ENCODE peak calls at places on chromosome 20, in seven cellular contexts. One of them, this sample, is unnamed.

GRCh38 chr20:42852691-42853090 is 337.0 kb downstream of the PTPRT start:
- DNase-seq in effector CD4-positive, alpha-beta T cell: no peak
- DNase-seq in left ventricle myocardium inferior: no peak
- DNase-seq in cardiac muscle cell: no peak
- DNase-seq in mucosa of descending colon: no peak
- DNase-seq in dermis blood vessel endothelial cell: no peak
- DNase-seq in nephron progenitor cell: no peak
- DNase-seq in this sample: no peak

GRCh38 chr20:40279390-40279789 is 409.6 kb downstream of the MAFB start:
- DNase-seq in effector CD4-positive, alpha-beta T cell: no peak
- DNase-seq in left ventricle myocardium inferior: no peak
- DNase-seq in cardiac muscle cell: no peak
- DNase-seq in mucosa of descending colon: no peak
- DNase-seq in dermis blood vessel endothelial cell: peak
- DNase-seq in nephron progenitor cell: no peak
- DNase-seq in this sample: no peak

GRCh38 chr20:2624190-2624589 is 28.2 kb upstream of the NOP56 start:
- DNase-seq in effector CD4-positive, alpha-beta T cell: no peak
- DNase-seq in left ventricle myocardium inferior: peak
- DNase-seq in cardiac muscle cell: no peak
- DNase-seq in mucosa of descending colon: no peak
- DNase-seq in dermis blood vessel endothelial cell: no peak
- DNase-seq in nephron progenitor cell: no peak
- DNase-seq in this sample: no peak

GRCh38 chr20:1186367-1186991 is 1.7 kb upstream of the TMEM74B start:
- DNase-seq in effector CD4-positive, alpha-beta T cell: no peak
- DNase-seq in left ventricle myocardium inferior: no peak
- DNase-seq in cardiac muscle cell: no peak
- DNase-seq in mucosa of descending colon: no peak
- DNase-seq in dermis blood vessel endothelial cell: no peak
- DNase-seq in nephron progenitor cell: no peak
- DNase-seq in this sample: no peak

GRCh38 chr20:13024581-13024980 is 15.8 kb downstream of the SPTLC3 start:
- DNase-seq in effector CD4-positive, alpha-beta T cell: no peak
- DNase-seq in left ventricle myocardium inferior: no peak
- DNase-seq in cardiac muscle cell: no peak
- DNase-seq in mucosa of descending colon: no peak
- DNase-seq in dermis blood vessel endothelial cell: no peak
- DNase-seq in nephron progenitor cell: no peak
- DNase-seq in this sample: no peak

GRCh38 chr20:4326194-4327065 is 311.1 kb upstream of the RNF24 start:
- DNase-seq in effector CD4-positive, alpha-beta T cell: no peak
- DNase-seq in left ventricle myocardium inferior: peak
- DNase-seq in cardiac muscle cell: no peak
- DNase-seq in mucosa of descending colon: no peak
- DNase-seq in dermis blood vessel endothelial cell: no peak
- DNase-seq in nephron progenitor cell: no peak
- DNase-seq in this sample: no peak

GRCh38 chr20:24615353-24615752 is 145.9 kb downstream of the SYNDIG1 start:
- DNase-seq in effector CD4-positive, alpha-beta T cell: no peak
- DNase-seq in left ventricle myocardium inferior: no peak
- DNase-seq in cardiac muscle cell: no peak
- DNase-seq in mucosa of descending colon: no peak
- DNase-seq in dermis blood vessel endothelial cell: no peak
- DNase-seq in nephron progenitor cell: no peak
- DNase-seq in this sample: peak

GRCh38 chr20:11111191-11111590 is 437.4 kb upstream of the JAG1 start:
- DNase-seq in effector CD4-positive, alpha-beta T cell: no peak
- DNase-seq in left ventricle myocardium inferior: no peak
- DNase-seq in cardiac muscle cell: no peak
- DNase-seq in mucosa of descending colon: no peak
- DNase-seq in dermis blood vessel endothelial cell: peak
- DNase-seq in nephron progenitor cell: no peak
- DNase-seq in this sample: no peak

GRCh38 chr20:51022803-51023616 is at the start of gene KCNG1:
- DNase-seq in effector CD4-positive, alpha-beta T cell: no peak
- DNase-seq in left ventricle myocardium inferior: peak
- DNase-seq in cardiac muscle cell: peak
- DNase-seq in mucosa of descending colon: peak
- DNase-seq in dermis blood vessel endothelial cell: peak
- DNase-seq in nephron progenitor cell: peak
- DNase-seq in this sample: peak

GRCh38 chr20:43910564-43910963 is 4.1 kb upstream of the TOX2 start:
- DNase-seq in effector CD4-positive, alpha-beta T cell: no peak
- DNase-seq in left ventricle myocardium inferior: no peak
- DNase-seq in cardiac muscle cell: no peak
- DNase-seq in mucosa of descending colon: no peak
- DNase-seq in dermis blood vessel endothelial cell: no peak
- DNase-seq in nephron progenitor cell: no peak
- DNase-seq in this sample: no peak